ENCODE peak calls at places on chromosomes 16 and 17, in four cellular contexts. G is IMR-90, X is bronchial epithelial cell, I is HFFc6. L is an unnamed sample.

GRCh38 chr16:24540575-24541240 is 1.3 kb downstream of the RBBP6 start:
- DNase-seq in G (peak; percentile 19), X (peak; percentile 28), I (peak; percentile 7), L (no peak)

GRCh38 chr16:67245189-67245585 is 2.1 kb downstream of the FHOD1 start:
- DNase-seq in G (no peak), X (no peak), I (no peak), L (no peak)

GRCh38 chr17:57672205-57672632 is 72.9 kb downstream of the CCDC182 start:
- DNase-seq in G (peak; percentile 51), X (peak; percentile 76), I (peak; percentile 46), L (no peak)

GRCh38 chr16:65121870-65122723 is at the start of gene CDH11:
- DNase-seq in G (peak; percentile 82), X (peak; percentile 37), I (peak; percentile 81), L (no peak)

GRCh38 chr16:57245472-57246113 is 534 bp downstream of the ARL2BP start:
- DNase-seq in G (no peak), X (no peak), I (no peak), L (no peak)

GRCh38 chr16:84543931-84544776 is 39.7 kb upstream of the MEAK7 start:
- DNase-seq in G (peak; percentile 28), X (no peak), I (no peak), L (no peak)

GRCh38 chr17:15332338-15332737 is 9.1 kb downstream of the TEKT3 start:
- DNase-seq in G (no peak), X (no peak), I (no peak), L (no peak)

GRCh38 chr16:81779540-81780320 is 639 bp downstream of the PLCG2 start:
- DNase-seq in G (no peak), X (no peak), I (no peak), L (no peak)

GRCh38 chr16:67760831-67761230 is 41.7 kb upstream of the GFOD2 start:
- DNase-seq in G (no peak), X (no peak), I (no peak), L (no peak)

GRCh38 chr16:66315210-66315825 is 51.2 kb upstream of the CDH5 start:
- DNase-seq in G (peak; percentile 70), X (peak; percentile 60), I (peak; percentile 53), L (no peak)

GRCh38 chr16:54283735-54284318 is 2.8 kb downstream of the IRX3 start:
- DNase-seq in G (no peak), X (no peak), I (no peak), L (no peak)

GRCh38 chr17:74528491-74529199 is 2.6 kb downstream of the CD300LB start:
- DNase-seq in G (no peak), X (no peak), I (no peak), L (peak; percentile 22)

GRCh38 chr17:81424613-81425017 is 29.4 kb downstream of the BAHCC1 start:
- DNase-seq in G (no peak), X (no peak), I (no peak), L (no peak)

GRCh38 chr16:57349212-57350031 is 9.2 kb upstream of the CCL22 start:
- DNase-seq in G (no peak), X (no peak), I (no peak), L (no peak)

GRCh38 chr17:8892338-8892690 is 24.8 kb upstream of the PIK3R6 start:
- DNase-seq in G (no peak), X (no peak), I (no peak), L (no peak)

GRCh38 chr17:69533481-69534234 is 119.2 kb downstream of the MAP2K6 start:
- DNase-seq in G (no peak), X (no peak), I (no peak), L (no peak)

GRCh38 chr16:84952335-84953050 is 58.8 kb downstream of the ZDHHC7 start:
- DNase-seq in G (peak; percentile 82), X (peak; percentile 71), I (peak; percentile 67), L (peak; percentile 72)

GRCh38 chr17:4947411-4948165 is 742 bp downstream of the PFN1 start:
- DNase-seq in G (peak; percentile 53), X (no peak), I (peak; percentile 49), L (no peak)

GRCh38 chr17:78995761-78996451 is 13.7 kb downstream of the CANT1 start:
- DNase-seq in G (no peak), X (no peak), I (no peak), L (peak; percentile 20)

GRCh38 chr17:80649672-80650338 is 105.2 kb downstream of the RPTOR start:
- DNase-seq in G (peak; percentile 92), X (peak; percentile 81), I (peak; percentile 73), L (no peak)

GRCh38 chr17:15917021-15917438 is 27.9 kb upstream of the ADORA2B start:
- DNase-seq in G (no peak), X (no peak), I (no peak), L (no peak)

GRCh38 chr17:82909322-82909904 is 69.6 kb upstream of the ZNF750 start:
- DNase-seq in G (no peak), X (no peak), I (no peak), L (no peak)

GRCh38 chr16:25553711-25554436 is 137.9 kb upstream of the HS3ST4 start:
- DNase-seq in G (peak; percentile 17), X (peak; percentile 81), I (peak; percentile 43), L (no peak)

GRCh38 chr17:63999680-64000531 is 1.8 kb downstream of the PRR29 start:
- DNase-seq in G (no peak), X (no peak), I (no peak), L (peak; percentile 9)

GRCh38 chr17:81341347-81342061 is 46.4 kb upstream of the SLC38A10 start:
- DNase-seq in G (no peak), X (no peak), I (no peak), L (no peak)

GRCh38 chr16:89371968-89372634 is 118.3 kb downstream of the ANKRD11 start:
- DNase-seq in G (peak; percentile 65), X (no peak), I (no peak), L (no peak)

GRCh38 chr17:77324227-77324626 is 183.5 kb downstream of the SEC14L1 start:
- DNase-seq in G (no peak), X (no peak), I (no peak), L (peak; percentile 9)

GRCh38 chr16:85610446-85611204 is 2.5 kb upstream of the GSE1 start:
- DNase-seq in G (peak; percentile 81), X (peak; percentile 67), I (peak; percentile 83), L (peak; percentile 70)

GRCh38 chr17:57442914-57443571 is 186.7 kb downstream of the MSI2 start:
- DNase-seq in G (no peak), X (peak; percentile 53), I (no peak), L (no peak)

GRCh38 chr17:59533694-59534093 is 31.7 kb upstream of the DHX40 start:
- DNase-seq in G (no peak), X (no peak), I (no peak), L (no peak)

GRCh38 chr17:59538195-59538909 is 27.1 kb upstream of the DHX40 start:
- DNase-seq in G (no peak), X (no peak), I (no peak), L (no peak)

GRCh38 chr17:59530561-59530960 is 34.8 kb upstream of the DHX40 start:
- DNase-seq in G (no peak), X (no peak), I (no peak), L (no peak)

GRCh38 chr17:59534583-59534982 is 30.8 kb upstream of the DHX40 start:
- DNase-seq in G (no peak), X (no peak), I (no peak), L (no peak)
- TF ChIP-seq CTCF in G (no peak), X (no peak), I (no peak), L (no peak)

GRCh38 chr16:30142672-30143346 is 19.8 kb upstream of the MAPK3 start:
- DNase-seq in G (no peak), X (no peak), I (no peak), L (no peak)
- TF ChIP-seq CTCF in G (no peak), X (peak; percentile 13), I (no peak), L (no peak)

GRCh38 chr16:3057181-3058166 is 8.0 kb upstream of the IL32 start:
- DNase-seq in G (no peak), X (no peak), I (no peak), L (no peak)

GRCh38 chr16:3059041-3059722 is 6.3 kb upstream of the IL32 start:
- DNase-seq in G (peak; percentile 81), X (peak; percentile 49), I (peak; percentile 76), L (peak; percentile 42)

GRCh38 chr16:3056336-3057180 is 8.9 kb upstream of the IL32 start:
- DNase-seq in G (no peak), X (no peak), I (no peak), L (no peak)

GRCh38 chr16:3059723-3060242 is 5.7 kb upstream of the IL32 start:
- DNase-seq in G (no peak), X (no peak), I (no peak), L (no peak)

GRCh38 chr16:3058173-3059030 is 7.0 kb upstream of the IL32 start:
- DNase-seq in G (no peak), X (peak; percentile 31), I (no peak), L (no peak)
- TF ChIP-seq CTCF in G (no peak), X (peak; percentile 58), I (no peak), L (no peak)

GRCh38 chr17:18377437-18378204 is at the start of gene EVPLL:
- DNase-seq in G (no peak), X (peak; percentile 94), I (no peak), L (no peak)
- TF ChIP-seq CTCF in G (no peak), X (peak; percentile 45), I (no peak), L (no peak)